ENCODE peak calls at places on chromosome 7, in ten cellular contexts. One of them, this sample, is unnamed.

GRCh38 chr7:25710954-25711353 is 441.0 kb upstream of the NFE2L3 start:
- DNase-seq in Panc1: no peak
- DNase-seq in cardiac muscle cell: no peak
- DNase-seq in left ventricle myocardium inferior: no peak
- DNase-seq in bronchial epithelial cell: no peak
- DNase-seq in tibial artery: no peak
- DNase-seq in GM06990: no peak
- DNase-seq in upper lobe of right lung: no peak
- DNase-seq in H7: no peak
- DNase-seq in Peyer's patch: no peak
- DNase-seq in this sample: no peak

GRCh38 chr7:264541-265191 is 25.3 kb upstream of the FOXL3 start:
- DNase-seq in Panc1: no peak
- DNase-seq in cardiac muscle cell: no peak
- DNase-seq in left ventricle myocardium inferior: no peak
- DNase-seq in bronchial epithelial cell: peak; percentile 64
- DNase-seq in tibial artery: no peak
- DNase-seq in GM06990: no peak
- DNase-seq in upper lobe of right lung: no peak
- DNase-seq in H7: no peak
- DNase-seq in Peyer's patch: no peak
- DNase-seq in this sample: no peak

GRCh38 chr7:150324366-150324961 is 1.1 kb upstream of the ACTR3C start:
- DNase-seq in Panc1: no peak
- DNase-seq in cardiac muscle cell: peak; percentile 27
- DNase-seq in left ventricle myocardium inferior: no peak
- DNase-seq in bronchial epithelial cell: peak; percentile 54
- DNase-seq in tibial artery: no peak
- DNase-seq in GM06990: no peak
- DNase-seq in upper lobe of right lung: no peak
- DNase-seq in H7: peak; percentile 44
- DNase-seq in Peyer's patch: no peak
- DNase-seq in this sample: no peak

GRCh38 chr7:44754802-44755697 is 6.4 kb downstream of the ZMIZ2 start:
- DNase-seq in Panc1: no peak
- DNase-seq in cardiac muscle cell: no peak
- DNase-seq in left ventricle myocardium inferior: no peak
- DNase-seq in bronchial epithelial cell: no peak
- DNase-seq in tibial artery: no peak
- DNase-seq in GM06990: no peak
- DNase-seq in upper lobe of right lung: no peak
- DNase-seq in H7: peak; percentile 33
- DNase-seq in Peyer's patch: no peak
- DNase-seq in this sample: no peak

GRCh38 chr7:132557489-132558044 is 18.7 kb downstream of the PLXNA4 start:
- DNase-seq in Panc1: no peak
- DNase-seq in cardiac muscle cell: no peak
- DNase-seq in left ventricle myocardium inferior: no peak
- DNase-seq in bronchial epithelial cell: no peak
- DNase-seq in tibial artery: no peak
- DNase-seq in GM06990: no peak
- DNase-seq in upper lobe of right lung: no peak
- DNase-seq in H7: peak; percentile 36
- DNase-seq in Peyer's patch: no peak
- DNase-seq in this sample: no peak

GRCh38 chr7:134813668-134814067 is 34.2 kb downstream of the CALD1 start:
- DNase-seq in Panc1: no peak
- DNase-seq in cardiac muscle cell: no peak
- DNase-seq in left ventricle myocardium inferior: no peak
- DNase-seq in bronchial epithelial cell: peak; percentile 38
- DNase-seq in tibial artery: no peak
- DNase-seq in GM06990: no peak
- DNase-seq in upper lobe of right lung: no peak
- DNase-seq in H7: no peak
- DNase-seq in Peyer's patch: no peak
- DNase-seq in this sample: no peak

GRCh38 chr7:157819517-157819807 is 482.7 kb downstream of the DNAJB6 start:
- DNase-seq in Panc1: no peak
- DNase-seq in cardiac muscle cell: no peak
- DNase-seq in left ventricle myocardium inferior: no peak
- DNase-seq in bronchial epithelial cell: no peak
- DNase-seq in tibial artery: no peak
- DNase-seq in GM06990: no peak
- DNase-seq in upper lobe of right lung: no peak
- DNase-seq in H7: peak; percentile 80
- DNase-seq in Peyer's patch: no peak
- DNase-seq in this sample: no peak

GRCh38 chr7:107168233-107169119 is at the start of gene HBP1:
- DNase-seq in Panc1: peak; percentile 100
- DNase-seq in cardiac muscle cell: peak; percentile 98
- DNase-seq in left ventricle myocardium inferior: peak; percentile 99
- DNase-seq in bronchial epithelial cell: peak; percentile 100
- DNase-seq in tibial artery: peak; percentile 100
- DNase-seq in GM06990: peak; percentile 95
- DNase-seq in upper lobe of right lung: peak; percentile 98
- DNase-seq in H7: peak; percentile 87
- DNase-seq in Peyer's patch: peak; percentile 99
- DNase-seq in this sample: peak; percentile 98

GRCh38 chr7:148044173-148044572 is 546.4 kb upstream of the C7orf33 start:
- DNase-seq in Panc1: no peak
- DNase-seq in cardiac muscle cell: no peak
- DNase-seq in left ventricle myocardium inferior: no peak
- DNase-seq in bronchial epithelial cell: no peak
- DNase-seq in tibial artery: no peak
- DNase-seq in GM06990: no peak
- DNase-seq in upper lobe of right lung: no peak
- DNase-seq in H7: no peak
- DNase-seq in Peyer's patch: no peak
- DNase-seq in this sample: no peak

GRCh38 chr7:122942765-122943164 is 52.7 kb downstream of the TAS2R16 start:
- DNase-seq in Panc1: no peak
- DNase-seq in cardiac muscle cell: no peak
- DNase-seq in left ventricle myocardium inferior: no peak
- DNase-seq in bronchial epithelial cell: no peak
- DNase-seq in tibial artery: no peak
- DNase-seq in GM06990: no peak
- DNase-seq in upper lobe of right lung: no peak
- DNase-seq in H7: no peak
- DNase-seq in Peyer's patch: no peak
- DNase-seq in this sample: no peak

GRCh38 chr7:5344342-5344741 is 61.6 kb downstream of the SLC29A4 start:
- DNase-seq in Panc1: no peak
- DNase-seq in cardiac muscle cell: no peak
- DNase-seq in left ventricle myocardium inferior: no peak
- DNase-seq in bronchial epithelial cell: no peak
- DNase-seq in tibial artery: no peak
- DNase-seq in GM06990: no peak
- DNase-seq in upper lobe of right lung: no peak
- DNase-seq in H7: no peak
- DNase-seq in Peyer's patch: no peak
- DNase-seq in this sample: no peak
- H3K36me3 ChIP-seq in Panc1: peaks cover 3% of the 10 kb centered on the region
- H3K36me3 ChIP-seq in cardiac muscle cell: peaks cover 35% of the 10 kb centered on the region
- H3K36me3 ChIP-seq in left ventricle myocardium inferior: peaks cover 91% of the 10 kb centered on the region
- H3K36me3 ChIP-seq in bronchial epithelial cell: peaks cover 31% of the 10 kb centered on the region
- H3K36me3 ChIP-seq in tibial artery: peaks cover 88% of the 10 kb centered on the region
- H3K36me3 ChIP-seq in GM06990: peaks cover 22% of the 10 kb centered on the region
- H3K36me3 ChIP-seq in upper lobe of right lung: peaks cover 82% of the 10 kb centered on the region
- H3K36me3 ChIP-seq in H7: no peaks in the 10 kb centered on the region
- H3K36me3 ChIP-seq in Peyer's patch: no peaks in the 10 kb centered on the region
- H3K36me3 ChIP-seq in this sample: peaks cover 43% of the 10 kb centered on the region

GRCh38 chr7:23397241-23397640 is 73.0 kb downstream of the IGF2BP3 start:
- DNase-seq in Panc1: no peak
- DNase-seq in cardiac muscle cell: no peak
- DNase-seq in left ventricle myocardium inferior: no peak
- DNase-seq in bronchial epithelial cell: no peak
- DNase-seq in tibial artery: no peak
- DNase-seq in GM06990: no peak
- DNase-seq in upper lobe of right lung: no peak
- DNase-seq in H7: no peak
- DNase-seq in Peyer's patch: no peak
- DNase-seq in this sample: no peak

GRCh38 chr7:23389701-23390100 is 80.6 kb downstream of the IGF2BP3 start:
- DNase-seq in Panc1: no peak
- DNase-seq in cardiac muscle cell: no peak
- DNase-seq in left ventricle myocardium inferior: no peak
- DNase-seq in bronchial epithelial cell: no peak
- DNase-seq in tibial artery: no peak
- DNase-seq in GM06990: no peak
- DNase-seq in upper lobe of right lung: no peak
- DNase-seq in H7: no peak
- DNase-seq in Peyer's patch: no peak
- DNase-seq in this sample: no peak

GRCh38 chr7:23393636-23394035 is 76.7 kb downstream of the IGF2BP3 start:
- DNase-seq in Panc1: no peak
- DNase-seq in cardiac muscle cell: no peak
- DNase-seq in left ventricle myocardium inferior: no peak
- DNase-seq in bronchial epithelial cell: no peak
- DNase-seq in tibial artery: no peak
- DNase-seq in GM06990: no peak
- DNase-seq in upper lobe of right lung: no peak
- DNase-seq in H7: no peak
- DNase-seq in Peyer's patch: no peak
- DNase-seq in this sample: no peak

GRCh38 chr7:23396222-23396621 is 74.1 kb downstream of the IGF2BP3 start:
- DNase-seq in Panc1: no peak
- DNase-seq in cardiac muscle cell: no peak
- DNase-seq in left ventricle myocardium inferior: no peak
- DNase-seq in bronchial epithelial cell: no peak
- DNase-seq in tibial artery: no peak
- DNase-seq in GM06990: no peak
- DNase-seq in upper lobe of right lung: no peak
- DNase-seq in H7: no peak
- DNase-seq in Peyer's patch: no peak
- DNase-seq in this sample: no peak

DNA sequence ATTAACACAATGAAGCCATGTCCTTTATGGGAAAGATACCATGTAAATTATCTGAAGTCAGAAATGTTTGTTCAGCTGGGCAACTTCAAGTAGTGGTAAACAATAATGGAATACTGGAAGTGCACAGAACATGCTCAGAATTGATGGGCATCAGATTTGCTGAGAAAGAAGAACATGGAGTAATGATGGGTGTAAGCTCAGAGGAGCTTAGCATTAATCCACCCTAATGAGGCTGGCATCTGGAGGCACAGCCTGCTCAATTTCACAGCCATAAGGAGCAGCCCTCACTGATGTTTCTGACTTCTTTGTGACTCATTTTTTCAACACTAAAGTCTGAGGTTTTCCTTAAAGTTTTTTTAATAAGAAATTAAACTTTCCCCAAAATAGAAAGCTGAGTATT is 75.5 kb downstream of the IGF2BP3 start:
- DNase-seq in Panc1: no peak
- DNase-seq in cardiac muscle cell: no peak
- DNase-seq in left ventricle myocardium inferior: no peak
- DNase-seq in bronchial epithelial cell: no peak
- DNase-seq in tibial artery: no peak
- DNase-seq in GM06990: no peak
- DNase-seq in upper lobe of right lung: no peak
- DNase-seq in H7: no peak
- DNase-seq in Peyer's patch: no peak
- DNase-seq in this sample: no peak
- H3K36me3 ChIP-seq in Panc1: peaks cover 4% of the 10 kb centered on the region
- H3K36me3 ChIP-seq in cardiac muscle cell: no peaks in the 10 kb centered on the region
- H3K36me3 ChIP-seq in left ventricle myocardium inferior: no peaks in the 10 kb centered on the region
- H3K36me3 ChIP-seq in bronchial epithelial cell: no peaks in the 10 kb centered on the region
- H3K36me3 ChIP-seq in tibial artery: no peaks in the 10 kb centered on the region
- H3K36me3 ChIP-seq in GM06990: peaks cover 2% of the 10 kb centered on the region
- H3K36me3 ChIP-seq in upper lobe of right lung: no peaks in the 10 kb centered on the region
- H3K36me3 ChIP-seq in H7: peaks cover 1% of the 10 kb centered on the region
- H3K36me3 ChIP-seq in Peyer's patch: no peaks in the 10 kb centered on the region
- H3K36me3 ChIP-seq in this sample: no peaks in the 10 kb centered on the region

GRCh38 chr7:6395898-6396582 is 51.7 kb downstream of the DAGLB start:
- DNase-seq in Panc1: no peak
- DNase-seq in cardiac muscle cell: peak; percentile 43
- DNase-seq in left ventricle myocardium inferior: peak; percentile 47
- DNase-seq in bronchial epithelial cell: no peak
- DNase-seq in tibial artery: peak; percentile 57
- DNase-seq in GM06990: no peak
- DNase-seq in upper lobe of right lung: no peak
- DNase-seq in H7: no peak
- DNase-seq in Peyer's patch: no peak
- DNase-seq in this sample: no peak

GRCh38 chr7:6399351-6399750 is 48.4 kb downstream of the DAGLB start:
- DNase-seq in Panc1: no peak
- DNase-seq in cardiac muscle cell: no peak
- DNase-seq in left ventricle myocardium inferior: no peak
- DNase-seq in bronchial epithelial cell: no peak
- DNase-seq in tibial artery: no peak
- DNase-seq in GM06990: no peak
- DNase-seq in upper lobe of right lung: no peak
- DNase-seq in H7: no peak
- DNase-seq in Peyer's patch: no peak
- DNase-seq in this sample: no peak

GRCh38 chr7:6402041-6402440 is 45.7 kb downstream of the DAGLB start:
- DNase-seq in Panc1: no peak
- DNase-seq in cardiac muscle cell: no peak
- DNase-seq in left ventricle myocardium inferior: no peak
- DNase-seq in bronchial epithelial cell: no peak
- DNase-seq in tibial artery: no peak
- DNase-seq in GM06990: no peak
- DNase-seq in upper lobe of right lung: no peak
- DNase-seq in H7: no peak
- DNase-seq in Peyer's patch: no peak
- DNase-seq in this sample: no peak

GRCh38 chr7:6401536-6401935 is 46.2 kb downstream of the DAGLB start:
- DNase-seq in Panc1: no peak
- DNase-seq in cardiac muscle cell: no peak
- DNase-seq in left ventricle myocardium inferior: no peak
- DNase-seq in bronchial epithelial cell: no peak
- DNase-seq in tibial artery: no peak
- DNase-seq in GM06990: no peak
- DNase-seq in upper lobe of right lung: no peak
- DNase-seq in H7: no peak
- DNase-seq in Peyer's patch: no peak
- DNase-seq in this sample: no peak

GRCh38 chr7:6398943-6399342 is 48.8 kb downstream of the DAGLB start:
- DNase-seq in Panc1: no peak
- DNase-seq in cardiac muscle cell: peak; percentile 26
- DNase-seq in left ventricle myocardium inferior: no peak
- DNase-seq in bronchial epithelial cell: peak; percentile 86
- DNase-seq in tibial artery: no peak
- DNase-seq in GM06990: no peak
- DNase-seq in upper lobe of right lung: no peak
- DNase-seq in H7: no peak
- DNase-seq in Peyer's patch: no peak
- DNase-seq in this sample: no peak
- H3K36me3 ChIP-seq in Panc1: peaks cover 17% of the 10 kb centered on the region
- H3K36me3 ChIP-seq in cardiac muscle cell: peaks cover 16% of the 10 kb centered on the region
- H3K36me3 ChIP-seq in left ventricle myocardium inferior: peaks cover 36% of the 10 kb centered on the region
- H3K36me3 ChIP-seq in bronchial epithelial cell: peaks cover 15% of the 10 kb centered on the region
- H3K36me3 ChIP-seq in tibial artery: peaks cover 46% of the 10 kb centered on the region
- H3K36me3 ChIP-seq in GM06990: peaks cover 12% of the 10 kb centered on the region
- H3K36me3 ChIP-seq in upper lobe of right lung: peaks cover 63% of the 10 kb centered on the region
- H3K36me3 ChIP-seq in H7: peaks cover 12% of the 10 kb centered on the region
- H3K36me3 ChIP-seq in Peyer's patch: no peaks in the 10 kb centered on the region
- H3K36me3 ChIP-seq in this sample: peaks cover 48% of the 10 kb centered on the region

DNA sequence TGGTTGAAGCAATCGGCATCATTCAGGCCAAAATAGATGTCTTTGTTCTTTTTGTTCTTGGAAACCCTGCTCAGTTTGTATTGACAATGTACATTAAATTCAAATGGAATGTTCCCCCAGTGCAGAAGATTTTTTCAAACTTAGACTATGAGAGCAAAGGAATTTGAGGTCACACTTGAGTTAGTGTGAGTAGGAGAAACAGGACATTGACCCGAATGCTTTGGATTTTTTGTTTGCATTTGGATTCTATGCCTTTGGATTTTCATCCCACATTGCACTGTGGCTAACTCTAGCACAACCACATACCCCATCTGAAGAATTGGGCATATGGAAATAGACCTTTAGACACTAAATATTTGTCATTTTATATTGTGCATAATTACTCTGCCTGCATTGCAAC is 480.1 kb downstream of the GALNT17 start:
- DNase-seq in Panc1: no peak
- DNase-seq in cardiac muscle cell: no peak
- DNase-seq in left ventricle myocardium inferior: no peak
- DNase-seq in bronchial epithelial cell: no peak
- DNase-seq in tibial artery: no peak
- DNase-seq in GM06990: no peak
- DNase-seq in upper lobe of right lung: no peak
- DNase-seq in H7: no peak
- DNase-seq in Peyer's patch: no peak
- DNase-seq in this sample: no peak
- H3K36me3 ChIP-seq in Panc1: no peaks in the 10 kb centered on the region
- H3K36me3 ChIP-seq in cardiac muscle cell: no peaks in the 10 kb centered on the region
- H3K36me3 ChIP-seq in left ventricle myocardium inferior: no peaks in the 10 kb centered on the region
- H3K36me3 ChIP-seq in bronchial epithelial cell: no peaks in the 10 kb centered on the region
- H3K36me3 ChIP-seq in tibial artery: no peaks in the 10 kb centered on the region
- H3K36me3 ChIP-seq in GM06990: no peaks in the 10 kb centered on the region
- H3K36me3 ChIP-seq in upper lobe of right lung: no peaks in the 10 kb centered on the region
- H3K36me3 ChIP-seq in H7: no peaks in the 10 kb centered on the region
- H3K36me3 ChIP-seq in Peyer's patch: no peaks in the 10 kb centered on the region
- H3K36me3 ChIP-seq in this sample: no peaks in the 10 kb centered on the region

This sample was measured in CD4-positive, CD25-positive, alpha-beta regulatory T cell.